ENCODE peak calls at places on chromosomes 5 and 9, in ten cellular contexts. One of them, this sample, is unnamed.

GRCh38 chr5:111562566-111562965 is 50.2 kb upstream of the STARD4 start:
- DNase-seq in stimulated activated CD4-positive, alpha-beta T cell treated with anti-CD3 and anti-CD28 coated beads, Interleukin-2, amount 100 ng/mL, for 48 hours: no peak
- DNase-seq in GM12864: no peak
- DNase-seq in A549: no peak
- DNase-seq in naive thymus-derived CD4-positive, alpha-beta T cell: no peak
- DNase-seq in ovary: no peak
- DNase-seq in effector memory CD4-positive, alpha-beta T cell: no peak
- DNase-seq in IMR-90: no peak
- DNase-seq in activated CD4-positive, alpha-beta memory T cell treated with anti-CD3 and anti-CD28 coated beads, Interleukin-2, amount 10 ng/mL, durations not matched to agents 7 days and 5 days: no peak
- DNase-seq in type B pancreatic cell: no peak
- DNase-seq in this sample: no peak

GRCh38 chr5:158414780-158415179 is 555.8 kb upstream of the CLINT1 start:
- DNase-seq in IMR-90: peak; percentile 86
- DNase-seq in effector memory CD4-positive, alpha-beta T cell: no peak
- DNase-seq in naive thymus-derived CD4-positive, alpha-beta T cell: no peak
- DNase-seq in activated CD4-positive, alpha-beta memory T cell treated with anti-CD3 and anti-CD28 coated beads, Interleukin-2, amount 10 ng/mL, durations not matched to agents 7 days and 5 days: no peak
- DNase-seq in A549: peak; percentile 16
- DNase-seq in GM12864: no peak
- DNase-seq in stimulated activated CD4-positive, alpha-beta T cell treated with anti-CD3 and anti-CD28 coated beads, Interleukin-2, amount 100 ng/mL, for 48 hours: no peak
- DNase-seq in type B pancreatic cell: no peak
- DNase-seq in ovary: no peak
- DNase-seq in this sample: no peak

GRCh38 chr9:84230355-84231136 is 110.0 kb downstream of the SLC28A3 start:
- DNase-seq in A549: no peak
- DNase-seq in type B pancreatic cell: no peak
- DNase-seq in GM12864: no peak
- DNase-seq in ovary: no peak
- DNase-seq in activated CD4-positive, alpha-beta memory T cell treated with anti-CD3 and anti-CD28 coated beads, Interleukin-2, amount 10 ng/mL, durations not matched to agents 7 days and 5 days: no peak
- DNase-seq in stimulated activated CD4-positive, alpha-beta T cell treated with anti-CD3 and anti-CD28 coated beads, Interleukin-2, amount 100 ng/mL, for 48 hours: no peak
- DNase-seq in IMR-90: peak; percentile 10
- DNase-seq in naive thymus-derived CD4-positive, alpha-beta T cell: no peak
- DNase-seq in effector memory CD4-positive, alpha-beta T cell: no peak
- DNase-seq in this sample: no peak

GRCh38 chr9:132075853-132076252 is 3.8 kb downstream of the MED27 start:
- DNase-seq in IMR-90: no peak
- DNase-seq in A549: no peak
- DNase-seq in ovary: no peak
- DNase-seq in activated CD4-positive, alpha-beta memory T cell treated with anti-CD3 and anti-CD28 coated beads, Interleukin-2, amount 10 ng/mL, durations not matched to agents 7 days and 5 days: no peak
- DNase-seq in naive thymus-derived CD4-positive, alpha-beta T cell: no peak
- DNase-seq in type B pancreatic cell: no peak
- DNase-seq in stimulated activated CD4-positive, alpha-beta T cell treated with anti-CD3 and anti-CD28 coated beads, Interleukin-2, amount 100 ng/mL, for 48 hours: no peak
- DNase-seq in GM12864: no peak
- DNase-seq in effector memory CD4-positive, alpha-beta T cell: no peak
- DNase-seq in this sample: no peak

GRCh38 chr9:78032599-78033457 is 1.2 kb upstream of the GNAQ start:
- DNase-seq in A549: no peak
- DNase-seq in effector memory CD4-positive, alpha-beta T cell: no peak
- DNase-seq in naive thymus-derived CD4-positive, alpha-beta T cell: peak; percentile 57
- DNase-seq in IMR-90: no peak
- DNase-seq in GM12864: no peak
- DNase-seq in activated CD4-positive, alpha-beta memory T cell treated with anti-CD3 and anti-CD28 coated beads, Interleukin-2, amount 10 ng/mL, durations not matched to agents 7 days and 5 days: no peak
- DNase-seq in ovary: no peak
- DNase-seq in stimulated activated CD4-positive, alpha-beta T cell treated with anti-CD3 and anti-CD28 coated beads, Interleukin-2, amount 100 ng/mL, for 48 hours: no peak
- DNase-seq in type B pancreatic cell: no peak
- DNase-seq in this sample: no peak

GRCh38 chr5:163766936-163767670 is 261.7 kb downstream of the MAT2B start:
- DNase-seq in A549: no peak
- DNase-seq in naive thymus-derived CD4-positive, alpha-beta T cell: no peak
- DNase-seq in type B pancreatic cell: no peak
- DNase-seq in GM12864: no peak
- DNase-seq in IMR-90: no peak
- DNase-seq in effector memory CD4-positive, alpha-beta T cell: no peak
- DNase-seq in stimulated activated CD4-positive, alpha-beta T cell treated with anti-CD3 and anti-CD28 coated beads, Interleukin-2, amount 100 ng/mL, for 48 hours: no peak
- DNase-seq in ovary: no peak
- DNase-seq in activated CD4-positive, alpha-beta memory T cell treated with anti-CD3 and anti-CD28 coated beads, Interleukin-2, amount 10 ng/mL, durations not matched to agents 7 days and 5 days: no peak
- DNase-seq in this sample: no peak

GRCh38 chr5:44665101-44665701 is 143.5 kb upstream of the MRPS30 start:
- DNase-seq in A549: no peak
- DNase-seq in type B pancreatic cell: no peak
- DNase-seq in activated CD4-positive, alpha-beta memory T cell treated with anti-CD3 and anti-CD28 coated beads, Interleukin-2, amount 10 ng/mL, durations not matched to agents 7 days and 5 days: no peak
- DNase-seq in IMR-90: no peak
- DNase-seq in effector memory CD4-positive, alpha-beta T cell: no peak
- DNase-seq in GM12864: no peak
- DNase-seq in naive thymus-derived CD4-positive, alpha-beta T cell: no peak
- DNase-seq in ovary: no peak
- DNase-seq in stimulated activated CD4-positive, alpha-beta T cell treated with anti-CD3 and anti-CD28 coated beads, Interleukin-2, amount 100 ng/mL, for 48 hours: no peak
- DNase-seq in this sample: no peak

GRCh38 chr5:168341178-168341577 is 49.7 kb downstream of the WWC1 start:
- DNase-seq in GM12864: no peak
- DNase-seq in type B pancreatic cell: no peak
- DNase-seq in A549: no peak
- DNase-seq in activated CD4-positive, alpha-beta memory T cell treated with anti-CD3 and anti-CD28 coated beads, Interleukin-2, amount 10 ng/mL, durations not matched to agents 7 days and 5 days: no peak
- DNase-seq in naive thymus-derived CD4-positive, alpha-beta T cell: no peak
- DNase-seq in stimulated activated CD4-positive, alpha-beta T cell treated with anti-CD3 and anti-CD28 coated beads, Interleukin-2, amount 100 ng/mL, for 48 hours: no peak
- DNase-seq in effector memory CD4-positive, alpha-beta T cell: no peak
- DNase-seq in ovary: no peak
- DNase-seq in IMR-90: peak; percentile 23
- DNase-seq in this sample: no peak

GRCh38 chr5:10201223-10201868 is 48.3 kb downstream of the ATPSCKMT start:
- DNase-seq in ovary: no peak
- DNase-seq in type B pancreatic cell: no peak
- DNase-seq in A549: no peak
- DNase-seq in IMR-90: peak; percentile 7
- DNase-seq in naive thymus-derived CD4-positive, alpha-beta T cell: no peak
- DNase-seq in activated CD4-positive, alpha-beta memory T cell treated with anti-CD3 and anti-CD28 coated beads, Interleukin-2, amount 10 ng/mL, durations not matched to agents 7 days and 5 days: no peak
- DNase-seq in GM12864: no peak
- DNase-seq in effector memory CD4-positive, alpha-beta T cell: no peak
- DNase-seq in stimulated activated CD4-positive, alpha-beta T cell treated with anti-CD3 and anti-CD28 coated beads, Interleukin-2, amount 100 ng/mL, for 48 hours: no peak
- DNase-seq in this sample: no peak

GRCh38 chr5:119578937-119579336 is 50.4 kb upstream of the FAM170A start:
- DNase-seq in GM12864: peak; percentile 21
- DNase-seq in type B pancreatic cell: no peak
- DNase-seq in naive thymus-derived CD4-positive, alpha-beta T cell: no peak
- DNase-seq in effector memory CD4-positive, alpha-beta T cell: no peak
- DNase-seq in activated CD4-positive, alpha-beta memory T cell treated with anti-CD3 and anti-CD28 coated beads, Interleukin-2, amount 10 ng/mL, durations not matched to agents 7 days and 5 days: no peak
- DNase-seq in IMR-90: peak; percentile 2
- DNase-seq in ovary: no peak
- DNase-seq in A549: peak; percentile 72
- DNase-seq in stimulated activated CD4-positive, alpha-beta T cell treated with anti-CD3 and anti-CD28 coated beads, Interleukin-2, amount 100 ng/mL, for 48 hours: no peak
- DNase-seq in this sample: no peak

GRCh38 chr5:170228756-170229459 is 3.9 kb upstream of the C5orf58 start:
- DNase-seq in ovary: no peak
- DNase-seq in type B pancreatic cell: no peak
- DNase-seq in effector memory CD4-positive, alpha-beta T cell: no peak
- DNase-seq in IMR-90: no peak
- DNase-seq in stimulated activated CD4-positive, alpha-beta T cell treated with anti-CD3 and anti-CD28 coated beads, Interleukin-2, amount 100 ng/mL, for 48 hours: no peak
- DNase-seq in A549: no peak
- DNase-seq in naive thymus-derived CD4-positive, alpha-beta T cell: no peak
- DNase-seq in GM12864: no peak
- DNase-seq in activated CD4-positive, alpha-beta memory T cell treated with anti-CD3 and anti-CD28 coated beads, Interleukin-2, amount 10 ng/mL, durations not matched to agents 7 days and 5 days: no peak
- DNase-seq in this sample: peak; percentile 56

GRCh38 chr5:72767289-72768010 is 49.0 kb upstream of the TNPO1 start:
- DNase-seq in activated CD4-positive, alpha-beta memory T cell treated with anti-CD3 and anti-CD28 coated beads, Interleukin-2, amount 10 ng/mL, durations not matched to agents 7 days and 5 days: no peak
- DNase-seq in naive thymus-derived CD4-positive, alpha-beta T cell: no peak
- DNase-seq in GM12864: no peak
- DNase-seq in effector memory CD4-positive, alpha-beta T cell: no peak
- DNase-seq in A549: peak; percentile 74
- DNase-seq in ovary: no peak
- DNase-seq in stimulated activated CD4-positive, alpha-beta T cell treated with anti-CD3 and anti-CD28 coated beads, Interleukin-2, amount 100 ng/mL, for 48 hours: no peak
- DNase-seq in type B pancreatic cell: no peak
- DNase-seq in IMR-90: no peak
- DNase-seq in this sample: no peak

GRCh38 chr9:137454506-137455360 is 4.4 kb downstream of the NSMF start:
- DNase-seq in IMR-90: no peak
- DNase-seq in activated CD4-positive, alpha-beta memory T cell treated with anti-CD3 and anti-CD28 coated beads, Interleukin-2, amount 10 ng/mL, durations not matched to agents 7 days and 5 days: no peak
- DNase-seq in type B pancreatic cell: no peak
- DNase-seq in effector memory CD4-positive, alpha-beta T cell: no peak
- DNase-seq in ovary: peak; percentile 77
- DNase-seq in GM12864: no peak
- DNase-seq in naive thymus-derived CD4-positive, alpha-beta T cell: no peak
- DNase-seq in stimulated activated CD4-positive, alpha-beta T cell treated with anti-CD3 and anti-CD28 coated beads, Interleukin-2, amount 100 ng/mL, for 48 hours: no peak
- DNase-seq in A549: no peak
- DNase-seq in this sample: no peak

GRCh38 chr9:129868571-129869486 is 33.6 kb downstream of the USP20 start:
- DNase-seq in activated CD4-positive, alpha-beta memory T cell treated with anti-CD3 and anti-CD28 coated beads, Interleukin-2, amount 10 ng/mL, durations not matched to agents 7 days and 5 days: peak; percentile 96
- DNase-seq in ovary: no peak
- DNase-seq in IMR-90: no peak
- DNase-seq in naive thymus-derived CD4-positive, alpha-beta T cell: peak; percentile 95
- DNase-seq in type B pancreatic cell: no peak
- DNase-seq in A549: no peak
- DNase-seq in stimulated activated CD4-positive, alpha-beta T cell treated with anti-CD3 and anti-CD28 coated beads, Interleukin-2, amount 100 ng/mL, for 48 hours: peak; percentile 73
- DNase-seq in effector memory CD4-positive, alpha-beta T cell: peak; percentile 92
- DNase-seq in GM12864: no peak
- DNase-seq in this sample: no peak

GRCh38 chr5:107449369-107449768 is 221.4 kb downstream of the EFNA5 start:
- DNase-seq in ovary: no peak
- DNase-seq in activated CD4-positive, alpha-beta memory T cell treated with anti-CD3 and anti-CD28 coated beads, Interleukin-2, amount 10 ng/mL, durations not matched to agents 7 days and 5 days: no peak
- DNase-seq in A549: no peak
- DNase-seq in naive thymus-derived CD4-positive, alpha-beta T cell: no peak
- DNase-seq in IMR-90: no peak
- DNase-seq in stimulated activated CD4-positive, alpha-beta T cell treated with anti-CD3 and anti-CD28 coated beads, Interleukin-2, amount 100 ng/mL, for 48 hours: no peak
- DNase-seq in effector memory CD4-positive, alpha-beta T cell: no peak
- DNase-seq in GM12864: no peak
- DNase-seq in type B pancreatic cell: no peak
- DNase-seq in this sample: no peak

This sample was measured in COLO829.